ENCODE peak calls at places on chromosomes 5 and 9, in six cellular contexts. S is GM12892, J is tibial nerve, M is NB4, W is stomach, A is cardiac fibroblast. R is an unnamed sample.

GRCh38 chr9:137388589-137389427 is 34.2 kb downstream of the EXD3 start:
- DNase-seq in W (no peak), J (no peak), S (no peak), A (no peak), M (no peak), R (no peak)

GRCh38 chr5:2130361-2130760 is 247.6 kb upstream of the IRX4 start:
- DNase-seq in M (no peak), W (no peak), S (no peak), J (no peak), A (no peak), R (no peak)

GRCh38 chr9:101409079-101409477 is 10.4 kb downstream of the ZNF189 start:
- DNase-seq in A (peak), M (no peak), W (no peak), J (no peak), S (no peak), R (no peak)

GRCh38 chr5:32505718-32506117 is 61.2 kb upstream of the ZFR start:
- DNase-seq in M (no peak), S (no peak), J (no peak), A (peak), W (no peak), R (no peak)

GRCh38 chr9:98575379-98576346 is 133.1 kb downstream of the GABBR2 start:
- DNase-seq in M (peak), A (peak), S (peak), W (peak), J (no peak), R (peak)

GRCh38 chr5:130074820-130075219 is 170.6 kb downstream of the CHSY3 start:
- DNase-seq in S (no peak), A (no peak), M (no peak), J (no peak), W (no peak), R (peak)

GRCh38 chr5:119708076-119708790 is 78.9 kb downstream of the FAM170A start:
- DNase-seq in M (no peak), A (no peak), S (no peak), W (no peak), J (no peak), R (no peak)

GRCh38 chr9:73919712-73920111 is 577.4 kb upstream of the RORB start:
- DNase-seq in W (no peak), M (no peak), J (no peak), S (no peak), A (no peak), R (no peak)

GRCh38 chr9:70574222-70574837 is 159.9 kb upstream of the KLF9 start:
- DNase-seq in A (peak), S (no peak), J (no peak), W (no peak), M (no peak), R (no peak)

GRCh38 chr5:143341807-143342570 is 61.5 kb downstream of the NR3C1 start:
- DNase-seq in A (peak), M (peak), S (no peak), W (no peak), J (no peak), R (no peak)

GRCh38 chr5:142388696-142389095 is 63.9 kb upstream of the SPRY4 start:
- DNase-seq in M (peak), A (no peak), S (no peak), J (no peak), W (no peak), R (no peak)

GRCh38 chr9:84874583-84874982 is 205.1 kb downstream of the NTRK2 start:
- DNase-seq in M (peak), J (no peak), S (no peak), A (peak), W (no peak), R (no peak)

GRCh38 chr5:181052928-181053759 is 13.1 kb downstream of the BTNL9 start:
- DNase-seq in J (no peak), M (no peak), S (peak), W (no peak), A (no peak), R (no peak)

GRCh38 chr9:135336722-135337490 is 142.7 kb upstream of the PPP1R26 start:
- DNase-seq in A (no peak), W (no peak), S (no peak), J (no peak), M (no peak), R (no peak)

GRCh38 chr9:124077915-124078572 is 66.5 kb downstream of the LHX2 start:
- DNase-seq in J (no peak), M (no peak), W (no peak), A (peak), S (no peak), R (no peak)

GRCh38 chr9:35914307-35914807 is 5.1 kb downstream of the SPAAR start:
- DNase-seq in M (peak), W (peak), J (no peak), A (peak), S (no peak), R (no peak)

GRCh38 chr9:128011071-128011817 is 30.5 kb upstream of the EEIG1 start:
- DNase-seq in S (no peak), J (no peak), A (no peak), W (no peak), M (peak), R (no peak)

GRCh38 chr5:181190711-181191525 is 14.1 kb downstream of the TRIM7 start:
- DNase-seq in S (no peak), W (peak), J (no peak), A (peak), M (peak), R (no peak)

GRCh38 chr9:84556556-84556955 is 113.0 kb upstream of the NTRK2 start:
- DNase-seq in M (no peak), J (no peak), W (no peak), A (no peak), S (no peak), R (no peak)

GRCh38 chr5:65926893-65927292 is 518 bp downstream of the ERBIN start:
- DNase-seq in W (no peak), S (no peak), M (peak), A (peak), J (no peak), R (no peak)

GRCh38 chr5:74161171-74161570 is 479.4 kb downstream of the ENC1 start:
- DNase-seq in M (no peak), A (peak), S (no peak), J (no peak), W (no peak), R (no peak)

GRCh38 chr5:113240032-113240431 is 194.8 kb downstream of the TSSK1B start:
- DNase-seq in S (no peak), W (no peak), M (no peak), A (no peak), J (no peak), R (no peak)

GRCh38 chr9:73824671-73825070 is 672.5 kb upstream of the RORB start:
- DNase-seq in W (no peak), M (no peak), A (no peak), S (no peak), J (no peak), R (no peak)

GRCh38 chr9:73042155-73042554 is 89.3 kb upstream of the ALDH1A1 start:
- DNase-seq in J (no peak), W (no peak), M (no peak), S (no peak), A (no peak), R (peak)

GRCh38 chr9:107425110-107426025 is 64.2 kb downstream of the KLF4 start:
- DNase-seq in S (peak), A (peak), J (peak), M (peak), W (peak), R (no peak)

GRCh38 chr9:127360829-127361228 is 36.1 kb upstream of the SLC2A8 start:
- DNase-seq in J (no peak), W (peak), S (no peak), M (peak), A (peak), R (no peak)

R was measured in COLO829.